ENCODE peak calls at places on chromosomes 2 and 18, in four cellular contexts. C is naive thymus-derived CD4-positive, alpha-beta T cell; L is uterus; M is A549. W is an unnamed sample.
A peak's percentile ranks its signal among the peaks of the same experiment; 100 is the strongest.

GRCh38 chr2:217223222-217223930 is 363.5 kb upstream of the TNP1 start:
- DNase-seq in C (no peak), M (no peak), L (no peak), W (no peak)

GRCh38 chr2:191352536-191352935 is 107.3 kb downstream of the MYO1B start:
- DNase-seq in M (no peak), C (no peak), L (no peak), W (no peak)

GRCh38 chr2:143545059-143545458 is 415.8 kb downstream of the ARHGAP15 start:
- DNase-seq in L (no peak), M (no peak), C (no peak), W (no peak)

GRCh38 chr2:133326651-133327397 is 241.4 kb downstream of the NCKAP5 start:
- DNase-seq in M (peak; percentile 64), C (no peak), L (no peak), W (no peak)

GRCh38 chr2:111676423-111676822 is 207.6 kb downstream of the ANAPC1 start:
- DNase-seq in L (no peak), M (no peak), C (no peak), W (no peak)

GRCh38 chr2:169933124-169933711 is 106.0 kb downstream of the UBR3 start:
- DNase-seq in C (no peak), L (no peak), M (peak; percentile 22), W (peak; percentile 65)

GRCh38 chr2:31980674-31981356 is 30.0 kb downstream of the MEMO1 start:
- DNase-seq in M (peak; percentile 36), C (no peak), L (no peak), W (no peak)

GRCh38 chr2:145538661-145539319 is 1018.9 kb upstream of the ZEB2 start:
- DNase-seq in M (no peak), C (no peak), L (no peak), W (no peak)

GRCh38 chr2:21404827-21405625 is 281.3 kb downstream of the TDRD15 start:
- DNase-seq in L (no peak), C (no peak), M (no peak), W (no peak)

GRCh38 chr2:55163895-55164509 is 68.1 kb downstream of the CLHC1 start:
- DNase-seq in L (no peak), C (no peak), M (no peak), W (no peak)
- H3K4me1 ChIP-seq in L (peaks cover 4% of the 10 kb centered on the region), C (no peaks in the 10 kb centered on the region), M (peaks cover 41% of the 10 kb centered on the region), W (no peaks in the 10 kb centered on the region)

DNA sequence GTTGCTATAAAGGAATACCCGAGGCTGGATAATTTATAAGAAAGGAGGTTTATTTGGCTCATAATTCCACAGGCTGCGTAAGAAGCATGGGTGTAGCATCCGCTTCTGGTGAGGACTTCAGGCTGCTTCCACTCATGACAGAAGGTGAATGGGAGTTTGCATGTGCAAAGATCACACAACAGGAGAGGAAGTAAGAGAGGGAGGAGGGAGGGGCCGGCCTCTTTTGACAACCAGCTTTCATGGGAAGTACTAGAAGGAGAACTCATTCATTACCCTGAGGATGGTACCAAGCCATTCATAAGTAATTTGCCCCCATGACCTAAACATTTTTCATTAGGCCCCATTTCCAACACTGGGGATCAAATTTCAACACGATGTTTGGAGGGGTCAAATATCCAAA is 386.8 kb upstream of the NETO1 start:
- DNase-seq in M (no peak), C (no peak), L (no peak), W (no peak)
- H3K4me3 ChIP-seq in M (no peak overlapping the region), C (no peak overlapping the region), L (no peak overlapping the region), W (no peak overlapping the region)

GRCh38 chr2:234957533-234958135 is 5.8 kb downstream of the SH3BP4 start:
- DNase-seq in M (no peak), C (no peak), L (no peak), W (no peak)
- H3K4me1 ChIP-seq in M (peaks cover 46% of the 10 kb centered on the region), C (no peaks in the 10 kb centered on the region), L (no peaks in the 10 kb centered on the region), W (peaks cover 45% of the 10 kb centered on the region)

GRCh38 chr2:109124982-109125594 is 3.9 kb upstream of the SH3RF3 start:
- DNase-seq in M (no peak), L (no peak), C (no peak), W (no peak)

GRCh38 chr2:109117780-109118179 is 11.2 kb upstream of the SH3RF3 start:
- DNase-seq in M (no peak), L (no peak), C (no peak), W (no peak)

GRCh38 chr2:109123586-109124201 is 5.3 kb upstream of the SH3RF3 start:
- DNase-seq in C (no peak), L (no peak), M (no peak), W (no peak)

GRCh38 chr2:109118321-109118720 is 10.7 kb upstream of the SH3RF3 start:
- DNase-seq in L (no peak), C (no peak), M (no peak), W (no peak)

GRCh38 chr2:109120166-109120565 is 8.8 kb upstream of the SH3RF3 start:
- DNase-seq in C (no peak), L (no peak), M (no peak), W (no peak)
- H3K4me3 ChIP-seq in C (no peak overlapping the region), L (no peak overlapping the region), M (no peak overlapping the region), W (no peak overlapping the region)